ENCODE peak calls at places on chromosomes 13 and 19, in four cellular contexts. D, L, P and H are unnamed samples.

GRCh38 chr13:51282322-51282721 is 57.2 kb upstream of the SERPINE3 start:
- DNase-seq in D (no peak), L (no peak), P (no peak), H (no peak)

GRCh38 chr13:39269411-39269810 is 231.2 kb downstream of the NHLRC3 start:
- DNase-seq in D (peak; percentile 6), L (no peak), P (no peak), H (no peak)

GRCh38 chr19:335072-335471 is 9.5 kb downstream of the MIER2 start:
- DNase-seq in D (no peak), L (no peak), P (no peak), H (no peak)

GRCh38 chr19:18712981-18713380 is 29.5 kb downstream of the CRTC1 start:
- DNase-seq in D (no peak), L (no peak), P (no peak), H (no peak)

GRCh38 chr13:52734075-52734623 is 5.5 kb downstream of the CNMD start:
- DNase-seq in D (no peak), L (no peak), P (no peak), H (no peak)

GRCh38 chr13:21683034-21683733 is 12.3 kb downstream of the FGF9 start:
- DNase-seq in D (peak; percentile 89), L (no peak), P (no peak), H (peak; percentile 73)

GRCh38 chr19:1250374-1251232 is 2.2 kb downstream of the MIDN start:
- DNase-seq in D (peak; percentile 67), L (no peak), P (peak; percentile 82), H (no peak)

GRCh38 chr13:105894711-105895110 is 640.8 kb downstream of the EFNB2 start:
- DNase-seq in D (no peak), L (no peak), P (no peak), H (no peak)

GRCh38 chr19:50534478-50534877 is 20.8 kb upstream of the ASPDH start:
- DNase-seq in D (no peak), L (no peak), P (no peak), H (no peak)

GRCh38 chr19:21117041-21117907 is 24.6 kb upstream of the ZNF431 start:
- DNase-seq in D (peak; percentile 83), L (no peak), P (no peak), H (no peak)

GRCh38 chr19:40461669-40462221 is 3.8 kb downstream of the BLVRB start:
- DNase-seq in D (no peak), L (no peak), P (no peak), H (no peak)

GRCh38 chr13:79519252-79519651 is 38.3 kb downstream of the NDFIP2 start:
- DNase-seq in D (peak; percentile 68), L (no peak), P (no peak), H (no peak)

GRCh38 chr19:10431254-10431942 is 11.1 kb downstream of the PDE4A start:
- DNase-seq in D (peak; percentile 39), L (no peak), P (no peak), H (no peak)

DNA sequence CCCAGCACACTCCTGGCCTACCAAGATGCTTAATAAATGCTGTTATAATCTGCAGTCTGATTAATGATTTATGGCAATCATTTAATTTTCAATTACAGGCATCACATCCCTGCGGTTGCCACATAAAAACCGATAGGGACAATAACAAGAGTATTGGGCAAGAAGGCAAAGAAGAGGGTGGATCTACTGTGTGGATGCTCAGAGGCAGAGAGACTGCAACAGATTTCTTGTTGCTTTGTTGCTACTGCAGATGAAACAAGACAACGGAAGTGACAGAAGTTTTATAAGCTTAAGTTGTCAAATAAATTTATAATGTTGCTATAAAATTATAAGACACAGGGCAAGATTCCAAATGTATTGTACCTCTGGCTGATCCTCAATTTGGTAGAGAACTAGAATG is 154.8 kb downstream of the ABCC4 start:
- DNase-seq in D (no peak), L (no peak), P (no peak), H (no peak)
- TF ChIP-seq CTCF in D (no peak), L (no peak), P (no peak), H (no peak)

GRCh38 chr13:77697208-77698103 is at the start of gene SLAIN1:
- DNase-seq in D (peak; percentile 45), L (peak; percentile 65), P (peak; percentile 72), H (no peak)
- TF ChIP-seq CTCF in D (no peak), L (no peak), P (no peak), H (no peak)

GRCh38 chr13:94658926-94659649 is 53.3 kb downstream of the SOX21 start:
- DNase-seq in D (no peak), L (no peak), P (no peak), H (no peak)
- TF ChIP-seq CTCF in D (no peak), L (no peak), P (no peak), H (no peak)

DNA sequence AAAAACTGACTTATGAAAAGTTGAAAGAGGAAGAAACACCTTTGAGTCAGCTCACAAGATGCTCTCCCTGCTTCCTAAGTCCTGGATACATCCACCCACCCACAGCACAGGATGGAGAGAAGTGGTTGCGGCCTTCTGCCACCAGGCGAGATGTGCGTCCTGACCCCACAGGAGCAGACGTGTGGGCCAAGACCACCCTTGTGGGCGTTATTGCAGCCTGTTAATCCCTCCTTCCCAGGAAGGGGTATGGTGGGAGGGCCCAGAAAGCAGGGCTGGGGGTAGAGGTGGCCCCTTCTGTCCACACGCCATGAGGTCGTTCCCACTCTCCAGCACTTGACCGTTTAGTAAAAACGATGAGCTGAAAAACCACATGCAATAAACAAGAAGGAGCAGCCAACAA is 2.3 kb upstream of the AKAP8L start:
- DNase-seq in D (no peak), L (no peak), P (no peak), H (no peak)
- TF ChIP-seq CTCF in D (no peak), L (no peak), P (no peak), H (no peak)

GRCh38 chr13:20353973-20354372 is 121.9 kb upstream of the GJB6 start:
- DNase-seq in D (peak; percentile 67), L (no peak), P (no peak), H (peak; percentile 72)
- TF ChIP-seq CTCF in D (no peak), L (no peak), P (no peak), H (peak; percentile 28)

GRCh38 chr19:55777528-55777927 is 8.6 kb downstream of the RFPL4AL1 start:
- DNase-seq in D (no peak), L (peak; percentile 17), P (no peak), H (peak; percentile 16)
- TF ChIP-seq CTCF in D (no peak), L (no peak), P (no peak), H (no peak)